ENCODE peak calls at places on chromosomes 4 and X, in eight cellular contexts. S is brain microvascular endothelial cell; U is foreskin fibroblast; D is left lung; R is coronary artery; O is upper lobe of left lung; H is CD4-positive, alpha-beta T cell; E is epithelial cell of esophagus. V is an unnamed sample.

GRCh38 chr4:161702287-161702686 is 461.5 kb downstream of the FSTL5 start:
- DNase-seq in S (no peak), U (no peak), D (no peak), R (no peak), O (no peak), H (no peak), E (no peak), V (no peak)

GRCh38 chr4:122588453-122589238 is 32.2 kb downstream of the IL21 start:
- DNase-seq in S (peak), U (peak), D (no peak), R (no peak), O (no peak), H (no peak), E (peak), V (no peak)

GRCh38 chr4:153248641-153249198 is 44.5 kb downstream of the TRIM2 start:
- DNase-seq in S (no peak), U (no peak), D (no peak), R (no peak), O (no peak), H (no peak), E (no peak), V (no peak)

GRCh38 chr4:152779513-152780266 is at the start of the genes ARFIP1 and TIGD4:
- DNase-seq in S (peak), U (peak), D (peak), R (peak), O (peak), H (peak), E (peak), V (peak)

GRCh38 chr4:150240011-150240410 is 161.8 kb downstream of the DCLK2 start:
- DNase-seq in S (no peak), U (no peak), D (no peak), R (no peak), O (no peak), H (no peak), E (no peak), V (no peak)

GRCh38 chrX:136055651-136056221 is 70.5 kb downstream of the SLC9A6 start:
- DNase-seq in S (peak), U (peak), D (no peak), R (peak), O (no peak), H (no peak), E (peak), V (no peak)

GRCh38 chrX:154457491-154458115 is 478 bp upstream of the PLXNA3 start:
- DNase-seq in S (no peak), U (no peak), D (peak), R (no peak), O (peak), H (peak), E (peak), V (no peak)

GRCh38 chr4:146330392-146330791 is 116.1 kb downstream of the REELD1 start:
- DNase-seq in S (no peak), U (no peak), D (no peak), R (no peak), O (no peak), H (no peak), E (peak), V (no peak)

GRCh38 chr4:7034262-7035081 is 8.7 kb upstream of the TADA2B start:
- DNase-seq in S (peak), U (no peak), D (no peak), R (no peak), O (peak), H (no peak), E (peak), V (no peak)

GRCh38 chrX:141439651-141440050 is 144.9 kb downstream of the SPANXA1 start:
- DNase-seq in S (no peak), U (no peak), D (no peak), R (no peak), O (no peak), H (no peak), E (no peak), V (no peak)

GRCh38 chrX:46327229-46328081 is 217.8 kb downstream of the ZNF674 start:
- DNase-seq in S (peak), U (peak), D (no peak), R (no peak), O (peak), H (no peak), E (peak), V (no peak)

GRCh38 chr4:793941-794621 is 31.8 kb downstream of the CPLX1 start:
- DNase-seq in S (no peak), U (no peak), D (peak), R (no peak), O (no peak), H (no peak), E (no peak), V (no peak)

GRCh38 chr4:793109-793861 is 32.6 kb downstream of the CPLX1 start:
- DNase-seq in S (no peak), U (no peak), D (peak), R (no peak), O (no peak), H (no peak), E (no peak), V (no peak)

GRCh38 chr4:796206-796605 is 29.7 kb downstream of the CPLX1 start:
- DNase-seq in S (no peak), U (no peak), D (peak), R (no peak), O (no peak), H (no peak), E (no peak), V (no peak)

GRCh38 chr4:795726-796119 is 30.2 kb downstream of the CPLX1 start:
- DNase-seq in S (no peak), U (no peak), D (peak), R (no peak), O (no peak), H (no peak), E (no peak), V (no peak)

GRCh38 chr4:794911-795725 is 30.8 kb downstream of the CPLX1 start:
- DNase-seq in S (no peak), U (no peak), D (peak), R (no peak), O (no peak), H (no peak), E (no peak), V (no peak)
- TF ChIP-seq CTCF in S (no peak), U (no peak), D (no peak), R (no peak), O (no peak), H (no peak), E (no peak), V (no peak)

GRCh38 chr4:139617702-139618490 is 47.7 kb upstream of the MGST2 start:
- DNase-seq in S (no peak), U (no peak), D (no peak), R (no peak), O (no peak), H (no peak), E (no peak), V (no peak)
- TF ChIP-seq CTCF in S (peak), U (peak), D (no peak), R (no peak), O (peak), H (no peak), E (peak), V (no peak)

DNA sequence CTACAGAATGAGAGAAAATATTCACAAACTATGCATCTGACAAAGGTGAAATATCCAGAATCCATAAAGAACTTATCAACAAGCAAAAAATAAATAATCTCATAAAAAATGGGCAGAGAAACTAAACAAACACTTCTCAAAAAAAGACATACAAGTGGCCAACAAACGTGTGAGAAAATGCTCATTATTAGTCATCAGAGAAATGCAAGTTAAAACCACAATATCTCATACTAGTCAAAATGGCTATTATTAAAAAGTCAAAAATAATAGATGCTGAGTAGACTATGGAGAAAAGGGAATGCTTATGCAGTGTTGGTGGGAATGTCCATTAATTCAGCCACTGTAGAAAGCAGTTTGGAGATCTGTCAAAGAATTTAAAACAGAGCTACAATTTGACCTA is 533.3 kb downstream of the TMA16 start:
- DNase-seq in S (no peak), U (no peak), D (no peak), R (no peak), O (no peak), H (no peak), E (no peak), V (no peak)
- TF ChIP-seq CTCF in S (no peak), U (no peak), D (no peak), R (no peak), O (no peak), H (no peak), E (no peak), V (no peak)

GRCh38 chr4:88409789-88410188 is 31.1 kb downstream of the HERC6 start:
- DNase-seq in S (no peak), U (no peak), D (no peak), R (no peak), O (no peak), H (no peak), E (no peak), V (no peak)

GRCh38 chr4:88414755-88415154 is 36.1 kb downstream of the HERC6 start:
- DNase-seq in S (no peak), U (no peak), D (no peak), R (no peak), O (no peak), H (no peak), E (no peak), V (no peak)

GRCh38 chr4:88411491-88412101 is 32.9 kb downstream of the HERC6 start:
- DNase-seq in S (no peak), U (no peak), D (no peak), R (no peak), O (no peak), H (no peak), E (no peak), V (no peak)

DNA sequence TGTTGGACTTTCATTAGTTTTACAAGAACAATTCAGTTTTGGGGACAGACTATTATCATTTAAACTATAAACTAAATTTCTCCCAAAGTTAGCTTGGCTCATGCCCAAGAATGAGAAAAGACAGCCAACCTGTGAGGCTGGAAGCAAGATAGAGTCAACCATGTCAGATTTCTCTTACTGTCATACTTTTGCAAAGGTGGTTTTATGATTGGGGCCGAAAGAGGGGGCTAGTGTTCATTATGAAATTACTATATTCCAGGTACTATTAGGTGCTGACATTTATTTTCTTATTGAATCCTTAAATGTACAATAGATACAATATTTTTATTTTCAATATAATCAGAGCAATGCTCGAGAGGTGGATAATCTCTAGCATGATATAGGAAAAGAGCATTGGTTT is 30.6 kb downstream of the HERC6 start:
- DNase-seq in S (no peak), U (no peak), D (no peak), R (no peak), O (no peak), H (no peak), E (no peak), V (no peak)
- TF ChIP-seq CTCF in S (no peak), U (no peak), D (no peak), R (no peak), O (no peak), H (no peak), E (no peak), V (no peak)

GRCh38 chr4:57544811-57545654 is 434.8 kb upstream of the IGFBP7 start:
- DNase-seq in S (no peak), U (no peak), D (no peak), R (no peak), O (no peak), H (no peak), E (no peak), V (no peak)
- TF ChIP-seq CTCF in S (no peak), U (no peak), D (no peak), R (no peak), O (no peak), H (no peak), E (no peak), V (no peak)

DNA sequence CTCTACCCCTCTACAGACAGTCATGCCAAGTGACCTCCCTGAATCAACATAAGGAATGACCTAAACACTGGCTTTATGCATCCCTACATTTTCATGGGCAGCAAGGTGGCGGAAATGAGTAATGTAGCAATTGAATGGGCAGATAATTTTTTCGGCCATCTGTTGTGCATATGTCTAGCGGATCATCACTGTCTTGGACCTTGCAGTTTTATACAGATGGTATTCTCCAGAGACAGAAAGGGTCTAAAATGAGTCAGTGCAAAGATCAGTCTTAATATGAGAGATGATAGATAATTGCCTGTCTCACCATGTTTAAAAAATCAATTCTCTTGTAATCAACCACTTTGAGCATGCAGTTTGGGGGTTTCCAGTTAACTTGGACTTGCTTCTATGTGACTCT is 177.3 kb upstream of the DKK2 start:
- DNase-seq in S (no peak), U (peak), D (no peak), R (no peak), O (no peak), H (no peak), E (no peak), V (no peak)
- TF ChIP-seq CTCF in S (no peak), U (peak), D (no peak), R (no peak), O (no peak), H (no peak), E (no peak), V (no peak)

GRCh38 chrX:64571011-64571410 is 175.8 kb upstream of the MTMR8 start:
- DNase-seq in S (no peak), U (no peak), D (no peak), R (no peak), O (no peak), H (no peak), E (no peak), V (no peak)

DNA sequence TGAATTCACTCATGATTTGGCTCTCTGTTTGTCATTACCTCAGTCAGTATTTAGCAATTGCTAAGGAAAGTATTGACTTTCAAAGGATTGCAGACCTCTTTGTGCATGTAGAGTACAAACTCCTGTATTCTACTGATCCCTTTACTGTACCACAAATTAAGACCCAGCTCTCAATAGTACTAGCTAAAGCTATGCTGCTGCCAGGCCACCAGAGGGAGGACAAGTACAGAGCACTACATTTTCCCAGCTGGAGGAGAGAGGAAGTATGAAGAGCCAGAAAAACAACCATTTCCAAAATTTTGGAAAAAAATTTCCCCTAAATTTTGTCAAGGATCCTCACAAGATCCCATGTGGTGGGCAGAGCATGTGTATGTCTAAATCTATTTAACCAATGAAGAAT is 175.0 kb upstream of the MTMR8 start:
- DNase-seq in S (no peak), U (no peak), D (no peak), R (no peak), O (no peak), H (no peak), E (peak), V (no peak)
- TF ChIP-seq CTCF in S (peak), U (no peak), D (no peak), R (no peak), O (no peak), H (no peak), E (no peak), V (no peak)

DNA sequence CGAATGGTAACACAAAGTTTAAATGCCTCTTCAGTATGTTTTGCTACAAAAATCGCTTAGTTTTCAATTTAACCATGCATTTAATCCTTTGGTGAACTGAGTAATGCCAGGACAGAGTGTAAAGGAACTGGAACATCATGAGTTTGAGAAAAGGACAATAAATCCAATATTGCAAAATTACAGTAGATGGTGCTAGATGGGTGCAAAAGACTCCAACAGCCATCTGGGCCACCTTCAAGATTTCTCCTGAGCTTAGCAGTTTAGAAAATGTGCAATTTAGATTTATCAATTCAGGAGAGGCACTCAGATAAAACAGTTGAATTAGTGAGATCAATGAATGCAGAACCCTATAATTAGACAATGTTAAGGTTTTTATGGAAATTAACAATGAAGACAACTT is 33.2 kb upstream of the MID1IP1 start:
- DNase-seq in S (no peak), U (peak), D (no peak), R (no peak), O (no peak), H (no peak), E (peak), V (no peak)
- TF ChIP-seq CTCF in S (peak), U (peak), D (no peak), R (no peak), O (peak), H (peak), E (peak), V (no peak)

GRCh38 chr4:108399610-108400265 is 220.6 kb upstream of the RPL34 start:
- DNase-seq in S (no peak), U (no peak), D (no peak), R (no peak), O (no peak), H (no peak), E (no peak), V (no peak)

GRCh38 chr4:108400309-108400708 is 220.1 kb upstream of the RPL34 start:
- DNase-seq in S (no peak), U (no peak), D (no peak), R (no peak), O (no peak), H (no peak), E (no peak), V (no peak)

DNA sequence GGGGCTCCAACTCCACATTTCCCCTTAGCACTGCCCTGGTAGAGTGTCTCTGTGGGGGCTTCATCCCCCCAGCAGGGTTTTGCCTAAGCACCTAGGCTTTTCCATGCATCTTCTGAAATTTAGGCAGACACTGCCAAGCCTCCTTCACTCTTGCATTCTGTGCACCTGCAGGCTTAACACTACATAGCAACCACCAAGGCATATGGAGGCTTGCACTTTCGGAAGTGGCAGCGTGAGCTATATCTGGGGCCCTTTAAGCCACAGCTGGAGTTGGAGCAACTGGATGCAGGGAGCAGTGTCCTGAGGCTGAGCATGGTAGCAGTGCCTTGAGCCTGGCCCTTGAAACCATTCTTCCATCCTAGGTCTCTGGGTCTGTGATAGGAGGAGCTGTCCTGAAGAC is 214.8 kb upstream of the RPL34 start:
- DNase-seq in S (no peak), U (no peak), D (no peak), R (no peak), O (no peak), H (no peak), E (no peak), V (no peak)
- TF ChIP-seq CTCF in S (no peak), U (no peak), D (no peak), R (no peak), O (no peak), H (no peak), E (no peak), V (no peak)